ENCODE peak calls at places on chromosomes 12 and 14, in five cellular contexts. K is SK-N-SH, W is lung, T is aorta, U is hepatocyte. A is an unnamed sample.

GRCh38 chr14:98906123-98906995 is 365.6 kb downstream of the BCL11B start:
- DNase-seq in T (peak), W (peak), U (peak), K (no peak), A (peak)

GRCh38 chr12:127489055-127489454 is 777.9 kb upstream of the TMEM132C start:
- DNase-seq in W (no peak), U (peak), K (no peak), T (no peak), A (no peak)

GRCh38 chr14:60642790-60643397 is 6.4 kb downstream of the SIX1 start:
- DNase-seq in W (no peak), K (no peak), T (no peak), U (no peak), A (no peak)

GRCh38 chr14:106308839-106309389 is 782.5 kb downstream of the TMEM121 start:
- DNase-seq in U (no peak), T (no peak), K (peak), W (peak), A (no peak)

GRCh38 chr14:99853206-99853605 is 60.0 kb downstream of the EML1 start:
- DNase-seq in W (no peak), U (no peak), T (no peak), K (peak), A (no peak)

GRCh38 chr12:130161261-130162231 is 718 bp upstream of the FZD10 start:
- DNase-seq in U (peak), W (no peak), K (peak), T (peak), A (no peak)

GRCh38 chr12:1791104-1791927 is 29.0 kb upstream of the LRTM2 start:
- DNase-seq in U (peak), T (peak), K (peak), W (peak), A (peak)

GRCh38 chr14:54465654-54466053 is 23.1 kb downstream of the GMFB start:
- DNase-seq in K (no peak), W (no peak), U (no peak), T (no peak), A (no peak)

GRCh38 chr14:38255673-38256357 is at the start of gene CLEC14A:
- DNase-seq in K (no peak), T (peak), U (peak), W (peak), A (no peak)

GRCh38 chr12:62618319-62618718 is 151.7 kb downstream of the MON2 start:
- DNase-seq in U (no peak), K (no peak), W (no peak), T (no peak), A (no peak)

GRCh38 chr14:60634153-60634552 is 15.1 kb downstream of the SIX1 start:
- DNase-seq in W (no peak), K (no peak), T (no peak), U (no peak), A (no peak)

GRCh38 chr12:31959701-31960391 is 631 bp downstream of the RESF1 start:
- DNase-seq in W (peak), U (peak), K (peak), T (peak), A (peak)

GRCh38 chr14:71492346-71492745 is 439.9 kb upstream of the RGS6 start:
- DNase-seq in W (no peak), K (no peak), T (no peak), U (no peak), A (no peak)

GRCh38 chr12:88328056-88328455 is 185.9 kb downstream of the TMTC3 start:
- DNase-seq in T (no peak), W (no peak), K (no peak), U (no peak), A (no peak)

GRCh38 chr12:46965880-46966279 is 113.5 kb upstream of the PCED1B start:
- DNase-seq in K (no peak), T (no peak), W (no peak), U (no peak), A (no peak)

GRCh38 chr14:105281354-105282097 is 19.3 kb downstream of the BRF1 start:
- DNase-seq in T (no peak), W (no peak), U (peak), K (peak), A (peak)

GRCh38 chr12:110874351-110874750 is 27.6 kb downstream of the CCDC63 start:
- DNase-seq in W (no peak), K (no peak), U (no peak), T (no peak), A (no peak)

GRCh38 chr12:49950310-49951251 is at the start of gene AQP2:
- DNase-seq in W (no peak), T (peak), K (peak), U (no peak), A (no peak)

GRCh38 chr12:45989277-45989856 is 1.0 kb downstream of the SCAF11 start:
- DNase-seq in T (no peak), U (no peak), K (no peak), W (peak), A (peak)

GRCh38 chr12:48853228-48853688 is 1.3 kb upstream of the DDX23 start:
- DNase-seq in T (peak), W (peak), U (peak), K (peak), A (peak)

GRCh38 chr12:121181181-121181580 is 28.7 kb upstream of the P2RX4 start:
- DNase-seq in K (no peak), U (no peak), W (no peak), T (no peak), A (no peak)

GRCh38 chr14:57501039-57501557 is 7.4 kb upstream of the CCDC198 start:
- DNase-seq in K (no peak), U (no peak), T (no peak), W (no peak), A (peak)

GRCh38 chr12:76236640-76237039 is 111.6 kb downstream of the BBS10 start:
- DNase-seq in W (no peak), K (no peak), T (no peak), U (peak), A (peak)

GRCh38 chr12:116294464-116295002 is 17.0 kb upstream of the MED13L start:
- DNase-seq in K (no peak), T (no peak), W (no peak), U (no peak), A (no peak)

GRCh38 chr14:30527196-30527595 is 31.8 kb upstream of the G2E3 start:
- DNase-seq in T (no peak), K (no peak), W (no peak), U (no peak), A (no peak)

GRCh38 chr12:67661311-67662011 is 12.9 kb downstream of the DYRK2 start:
- DNase-seq in K (peak), W (no peak), U (no peak), T (no peak), A (no peak)

GRCh38 chr12:11508699-11509098 is 113.3 kb upstream of the PRB2 start:
- DNase-seq in T (no peak), K (no peak), W (no peak), U (no peak), A (no peak)

GRCh38 chr12:109720152-109720855 is 6.7 kb downstream of the FAM222A start:
- DNase-seq in T (no peak), W (no peak), U (no peak), K (peak), A (no peak)

GRCh38 chr14:71355324-71356201 is 448.3 kb downstream of the PCNX1 start:
- DNase-seq in W (no peak), K (peak), T (no peak), U (peak), A (peak)

GRCh38 chr12:64187370-64187769 is 34.7 kb downstream of the KICS2 start:
- DNase-seq in K (no peak), U (no peak), W (no peak), T (no peak), A (no peak)

GRCh38 chr14:100274250-100274649 is 32.0 kb downstream of the SLC25A29 start:
- DNase-seq in U (no peak), W (no peak), K (no peak), T (no peak), A (no peak)

GRCh38 chr12:11765817-11766794 is 116.6 kb downstream of the ETV6 start:
- DNase-seq in T (no peak), W (peak), K (no peak), U (no peak), A (no peak)

GRCh38 chr12:26126340-26127284 is 1.8 kb upstream of the BHLHE41 start:
- DNase-seq in K (peak), W (peak), U (peak), T (peak), A (peak)

GRCh38 chr12:110957652-110958051 is 37.3 kb upstream of the MYL2 start:
- DNase-seq in U (no peak), T (no peak), K (peak), W (no peak), A (no peak)

GRCh38 chr14:75426332-75427125 is 1.3 kb upstream of the JDP2 start:
- DNase-seq in W (no peak), T (no peak), U (no peak), K (no peak), A (no peak)

GRCh38 chr12:116540617-116541152 is 18.5 kb upstream of the MAP1LC3B2 start:
- DNase-seq in K (no peak), W (no peak), U (no peak), T (no peak), A (no peak)

DNA sequence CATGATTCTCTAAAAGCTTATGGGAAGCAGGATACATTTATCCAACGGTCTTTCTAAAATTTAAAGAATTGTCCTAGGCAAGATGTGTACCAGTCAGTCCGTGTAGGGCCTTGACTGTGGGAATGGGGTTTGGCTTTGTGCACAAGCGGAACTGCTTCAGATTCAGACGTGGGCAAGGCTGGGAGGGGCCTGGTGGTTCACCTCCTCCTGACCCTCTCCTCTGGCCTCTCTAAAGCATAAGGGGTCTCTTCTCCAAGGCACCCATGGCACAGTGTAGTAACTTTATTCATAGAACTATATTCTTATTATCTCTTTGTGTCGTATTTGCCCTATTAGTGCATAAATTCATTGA is 121.2 kb upstream of the PTPRB start:
- DNase-seq in T (no peak), K (no peak), U (no peak), W (no peak), A (no peak)
- H3K27ac ChIP-seq in T (no peak), K (no peak), U (no peak), W (no peak), A (no peak)

GRCh38 chr12:4395818-4396217 is 16.3 kb upstream of the FGF23 start:
- DNase-seq in T (no peak), W (no peak), K (no peak), U (no peak), A (no peak)

GRCh38 chr12:4402996-4403395 is 23.5 kb upstream of the FGF23 start:
- DNase-seq in W (no peak), K (no peak), U (no peak), T (no peak), A (no peak)

GRCh38 chr12:4401108-4401507 is 21.6 kb upstream of the FGF23 start:
- DNase-seq in T (no peak), W (no peak), U (no peak), K (no peak), A (no peak)
- H3K27ac ChIP-seq in T (no peak), W (no peak), U (no peak), K (no peak), A (no peak)

GRCh38 chr14:92540472-92541048 is 27.0 kb downstream of the RIN3 start:
- DNase-seq in U (peak), K (peak), T (peak), W (peak), A (peak)

GRCh38 chr14:92539875-92540274 is 26.3 kb downstream of the RIN3 start:
- DNase-seq in U (no peak), W (no peak), K (no peak), T (no peak), A (no peak)

GRCh38 chr14:92538412-92539017 is 24.9 kb downstream of the RIN3 start:
- DNase-seq in K (no peak), U (no peak), W (no peak), T (no peak), A (no peak)

GRCh38 chr14:92542766-92543554 is 29.4 kb downstream of the RIN3 start:
- DNase-seq in T (no peak), U (no peak), K (no peak), W (no peak), A (no peak)

DNA sequence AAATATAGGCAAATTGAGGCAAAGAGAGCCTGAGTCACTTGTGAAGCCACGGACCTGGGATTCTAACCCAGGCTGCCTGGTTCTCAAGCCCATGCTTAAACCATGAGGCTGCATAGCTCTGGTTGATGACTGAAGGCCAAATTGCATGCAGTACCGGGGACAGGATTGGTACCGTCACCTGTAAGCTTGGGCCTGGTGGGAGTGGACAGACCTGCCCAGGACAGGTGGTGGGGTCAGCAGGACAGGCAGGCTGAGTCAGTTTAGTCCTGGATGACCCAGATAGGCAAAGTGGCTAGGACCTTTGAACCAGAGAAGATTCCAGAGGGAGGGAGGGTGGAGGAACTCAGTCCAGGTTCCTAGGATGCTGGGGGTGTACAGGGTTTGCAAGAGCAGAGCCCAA is 25.8 kb downstream of the RIN3 start:
- DNase-seq in K (no peak), T (no peak), U (no peak), W (no peak), A (no peak)
- H3K27ac ChIP-seq in K (peak), T (peak), U (peak), W (peak), A (peak)

GRCh38 chr14:59427653-59428578 is 37.3 kb downstream of the GPR135 start:
- DNase-seq in U (no peak), W (no peak), T (peak), K (no peak), A (no peak)

GRCh38 chr14:59424707-59425106 is 40.5 kb downstream of the GPR135 start:
- DNase-seq in W (no peak), U (no peak), T (no peak), K (no peak), A (no peak)

GRCh38 chr14:59425322-59425945 is 39.7 kb downstream of the GPR135 start:
- DNase-seq in U (no peak), K (no peak), T (no peak), W (no peak), A (no peak)

GRCh38 chr14:59428581-59429012 is 36.6 kb downstream of the GPR135 start:
- DNase-seq in W (no peak), K (no peak), U (no peak), T (no peak), A (peak)

GRCh38 chr14:59429798-59430197 is 35.4 kb downstream of the GPR135 start:
- DNase-seq in K (no peak), W (no peak), T (no peak), U (no peak), A (no peak)
- H3K27ac ChIP-seq in K (no peak), W (no peak), T (no peak), U (no peak), A (no peak)

DNA sequence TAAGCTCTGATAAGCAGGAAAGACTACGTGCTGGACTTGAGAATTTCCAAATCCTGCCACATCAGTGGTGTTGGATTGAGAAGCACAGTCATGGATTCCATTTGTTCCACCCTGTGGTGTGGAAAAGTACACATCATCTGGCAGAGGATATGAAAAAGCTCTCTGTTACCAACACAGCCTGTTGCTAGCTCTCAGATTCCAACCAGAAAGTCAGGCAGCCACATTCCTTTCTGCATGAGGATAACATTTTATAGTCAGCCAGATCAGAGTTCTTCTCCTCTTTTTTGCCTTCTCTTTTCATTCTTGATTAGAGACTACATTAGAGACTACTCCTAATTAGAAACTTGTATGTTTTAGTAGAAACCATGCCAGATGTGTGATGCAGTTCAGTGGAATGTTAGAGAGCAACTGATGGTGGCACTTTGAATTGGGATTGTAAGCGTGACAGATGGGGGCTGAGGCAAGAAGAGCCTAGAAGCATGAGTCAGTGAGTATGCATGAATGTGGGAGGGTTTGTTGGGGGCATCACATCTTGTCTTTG is 61.2 kb upstream of the STXBP6 start:
- DNase-seq in T (no peak), U (peak), K (no peak), W (no peak), A (no peak)
- H3K27ac ChIP-seq in T (no peak), U (peak), K (no peak), W (no peak), A (no peak)

GRCh38 chr14:68684466-68685418 is 108.1 kb downstream of the ZFP36L1 start:
- DNase-seq in W (no peak), K (no peak), T (no peak), U (no peak), A (no peak)
- H3K27ac ChIP-seq in W (peak), K (peak), T (no peak), U (peak), A (peak)